ENCODE peak calls at places on chromosomes 3 and 15, in six cellular contexts. B, M, F, G, D and T are unnamed samples.
A peak's percentile ranks its signal among the peaks of the same experiment; 100 is the strongest.

GRCh38 chr3:142930510-142930909 is 33.0 kb downstream of the PAQR9 start:
- DNase-seq in B (no peak), M (no peak), F (no peak), G (no peak), D (no peak), T (no peak)

GRCh38 chr3:66490214-66490613 is 10.6 kb downstream of the LRIG1 start:
- DNase-seq in B (no peak), M (no peak), F (no peak), G (no peak), D (no peak), T (no peak)

GRCh38 chr15:48761393-48762158 is 49.3 kb downstream of the CEP152 start:
- DNase-seq in B (no peak), M (no peak), F (no peak), G (no peak), D (peak; percentile 17), T (no peak)

GRCh38 chr3:76724075-76724474 is 315.8 kb upstream of the ROBO2 start:
- DNase-seq in B (no peak), M (no peak), F (no peak), G (no peak), D (no peak), T (no peak)

GRCh38 chr3:193743702-193744047 is 150.7 kb downstream of the OPA1 start:
- DNase-seq in B (no peak), M (no peak), F (peak; percentile 94), G (no peak), D (no peak), T (peak; percentile 81)

GRCh38 chr3:118809696-118810498 is 224.7 kb downstream of the IGSF11 start:
- DNase-seq in B (no peak), M (no peak), F (no peak), G (no peak), D (no peak), T (no peak)

GRCh38 chr3:35946121-35946856 is 307.0 kb downstream of the ARPP21 start:
- DNase-seq in B (no peak), M (no peak), F (peak; percentile 45), G (peak; percentile 22), D (peak; percentile 61), T (no peak)

GRCh38 chr15:70063992-70064379 is 33.7 kb downstream of the TLE3 start:
- DNase-seq in B (no peak), M (no peak), F (no peak), G (no peak), D (no peak), T (no peak)

GRCh38 chr3:48140284-48140683 is 47.9 kb downstream of the CDC25A start:
- DNase-seq in B (no peak), M (no peak), F (no peak), G (no peak), D (no peak), T (no peak)

GRCh38 chr15:81897011-81897677 is 148.7 kb downstream of the MEX3B start:
- DNase-seq in B (no peak), M (no peak), F (no peak), G (no peak), D (no peak), T (no peak)

GRCh38 chr3:60954049-60954448 is 297.2 kb downstream of the FHIT start:
- DNase-seq in B (no peak), M (no peak), F (no peak), G (no peak), D (peak; percentile 18), T (no peak)

GRCh38 chr15:70535071-70535954 is 228.0 kb downstream of the UACA start:
- DNase-seq in B (no peak), M (peak; percentile 72), F (no peak), G (no peak), D (no peak), T (no peak)

GRCh38 chr15:27570746-27571145 is 528.4 kb downstream of the OCA2 start:
- DNase-seq in B (no peak), M (no peak), F (no peak), G (no peak), D (no peak), T (no peak)

GRCh38 chr3:139517321-139517720 is 22.2 kb downstream of the RBP1 start:
- DNase-seq in B (no peak), M (no peak), F (no peak), G (no peak), D (no peak), T (no peak)

GRCh38 chr3:59540696-59541095 is 490.9 kb upstream of the CFAP20DC start:
- DNase-seq in B (no peak), M (no peak), F (no peak), G (no peak), D (no peak), T (no peak)

GRCh38 chr15:45581919-45582318 is 5.3 kb upstream of the BLOC1S6 start:
- DNase-seq in B (no peak), M (no peak), F (no peak), G (no peak), D (no peak), T (no peak)

GRCh38 chr15:45105586-45105985 is 8.4 kb downstream of the DUOX2 start:
- DNase-seq in B (no peak), M (no peak), F (no peak), G (no peak), D (no peak), T (no peak)

GRCh38 chr15:27235161-27235560 is 264.2 kb downstream of the GABRG3 start:
- DNase-seq in B (no peak), M (no peak), F (no peak), G (no peak), D (no peak), T (no peak)

GRCh38 chr3:9898467-9899229 is 4.0 kb upstream of the IL17RE start:
- DNase-seq in B (no peak), M (no peak), F (no peak), G (no peak), D (no peak), T (no peak)

GRCh38 chr3:36542186-36542585 is 161.9 kb downstream of the STAC start:
- DNase-seq in B (no peak), M (no peak), F (no peak), G (no peak), D (peak; percentile 43), T (no peak)

GRCh38 chr3:11558002-11558401 is 85.7 kb downstream of the VGLL4 start:
- DNase-seq in B (no peak), M (no peak), F (no peak), G (no peak), D (peak; percentile 37), T (no peak)

GRCh38 chr15:95567686-95568085 is 762.8 kb upstream of the NR2F2 start:
- DNase-seq in B (no peak), M (no peak), F (no peak), G (no peak), D (no peak), T (no peak)

GRCh38 chr3:67998222-67998760 is 343.9 kb upstream of the SUCLG2 start:
- DNase-seq in B (no peak), M (no peak), F (no peak), G (no peak), D (no peak), T (no peak)

GRCh38 chr3:197675568-197675860 is 61.2 kb downstream of the RUBCN start:
- DNase-seq in B (no peak), M (no peak), F (no peak), G (no peak), D (no peak), T (no peak)

GRCh38 chr15:36896949-36897348 is 203.4 kb downstream of the MEIS2 start:
- DNase-seq in B (no peak), M (no peak), F (no peak), G (no peak), D (no peak), T (no peak)

GRCh38 chr3:186107148-186108105 is 1.5 kb downstream of the ETV5 start:
- DNase-seq in B (peak; percentile 65), M (peak; percentile 43), F (peak; percentile 68), G (peak; percentile 34), D (peak; percentile 58), T (no peak)

GRCh38 chr3:181457190-181457589 is 254.5 kb upstream of the SOX2 start:
- DNase-seq in B (no peak), M (no peak), F (no peak), G (no peak), D (no peak), T (no peak)

GRCh38 chr15:39908186-39908585 is 11.9 kb downstream of the GPR176 start:
- DNase-seq in B (no peak), M (no peak), F (no peak), G (no peak), D (peak; percentile 72), T (no peak)

GRCh38 chr3:31589228-31589627 is 56.5 kb downstream of the STT3B start:
- DNase-seq in B (no peak), M (no peak), F (no peak), G (no peak), D (no peak), T (no peak)

GRCh38 chr3:45226206-45226915 is at the start of gene TMEM158:
- DNase-seq in B (peak; percentile 43), M (peak; percentile 48), F (peak; percentile 26), G (peak; percentile 69), D (peak; percentile 73), T (no peak)

GRCh38 chr3:15989419-15989818 is 185.1 kb upstream of the GALNT15 start:
- DNase-seq in B (no peak), M (no peak), F (no peak), G (no peak), D (peak; percentile 3), T (no peak)

GRCh38 chr3:184965639-184966430 is 153.9 kb downstream of the VPS8 start:
- DNase-seq in B (no peak), M (no peak), F (no peak), G (no peak), D (no peak), T (no peak)

GRCh38 chr3:46544771-46545503 is 21.2 kb downstream of the LRRC2 start:
- DNase-seq in B (no peak), M (no peak), F (no peak), G (no peak), D (no peak), T (no peak)

GRCh38 chr15:63372018-63372705 is 9.5 kb downstream of the CA12 start:
- DNase-seq in B (no peak), M (no peak), F (no peak), G (peak; percentile 30), D (peak; percentile 98), T (no peak)

GRCh38 chr3:64238971-64239667 is 13.9 kb upstream of the PRICKLE2 start:
- DNase-seq in B (no peak), M (no peak), F (no peak), G (no peak), D (peak; percentile 98), T (no peak)

GRCh38 chr3:29083607-29084120 is 197.2 kb upstream of the RBMS3 start:
- DNase-seq in B (no peak), M (no peak), F (no peak), G (no peak), D (no peak), T (no peak)